ENCODE peak calls at places on chromosome 9, in seven cellular contexts. L is HCT116, F is H1, Z is GM12878, T is SK-N-SH, W is K562, S is HepG2. C is an unnamed sample.

GRCh38 chr9:20788526-20789421 is 104.7 kb downstream of the FOCAD start:
- DNase-seq in Z (no peak), W (no peak), F (no peak), L (no peak), T (peak), S (no peak), C (no peak)

GRCh38 chr9:8899541-8899940 is 1100.0 kb upstream of the DMAC1 start:
- DNase-seq in W (no peak), Z (no peak), L (no peak), F (no peak), T (no peak), S (no peak), C (no peak)

GRCh38 chr9:15543033-15543791 is 9.6 kb upstream of the CCDC171 start:
- DNase-seq in F (no peak), Z (no peak), T (no peak), S (no peak), L (no peak), W (no peak), C (no peak)

GRCh38 chr9:135440620-135441019 is 39.0 kb upstream of the PPP1R26 start:
- DNase-seq in W (no peak), T (no peak), S (peak), L (peak), Z (no peak), F (no peak), C (peak)

GRCh38 chr9:34664281-34665108 is 2.0 kb upstream of the CCL27 start:
- DNase-seq in W (peak), Z (no peak), L (peak), F (peak), S (peak), T (peak), C (peak)

GRCh38 chr9:95462419-95463121 is 54.2 kb downstream of the PTCH1 start:
- DNase-seq in F (no peak), L (no peak), S (no peak), T (peak), Z (peak), W (peak), C (no peak)

GRCh38 chr9:14119694-14120514 is 194.0 kb downstream of the NFIB start:
- DNase-seq in Z (no peak), S (no peak), T (no peak), L (no peak), F (no peak), W (no peak), C (no peak)

GRCh38 chr9:121648172-121648571 is 3.3 kb upstream of the DAB2IP start:
- DNase-seq in W (no peak), L (no peak), S (no peak), Z (no peak), F (no peak), T (no peak), C (no peak)

GRCh38 chr9:2704504-2704903 is 12.8 kb upstream of the KCNV2 start:
- DNase-seq in Z (no peak), T (no peak), W (no peak), F (no peak), S (no peak), L (no peak), C (no peak)

GRCh38 chr9:117703538-117703937 is 665 bp upstream of the TLR4 start:
- DNase-seq in L (no peak), Z (no peak), W (no peak), S (no peak), F (no peak), T (no peak), C (no peak)

GRCh38 chr9:131667576-131667975 is 72.3 kb downstream of the RAPGEF1 start:
- DNase-seq in W (no peak), F (no peak), T (no peak), Z (no peak), L (no peak), S (no peak), C (no peak)

GRCh38 chr9:107734231-107735014 is 244.9 kb upstream of the KLF4 start:
- DNase-seq in S (no peak), F (no peak), W (no peak), L (no peak), T (no peak), Z (no peak), C (no peak)

GRCh38 chr9:15243086-15243485 is 63.9 kb downstream of the TTC39B start:
- DNase-seq in W (no peak), L (no peak), F (no peak), S (no peak), Z (no peak), T (no peak), C (no peak)

GRCh38 chr9:95854386-95855015 is 21.0 kb upstream of the ERCC6L2 start:
- DNase-seq in T (no peak), Z (no peak), L (no peak), F (no peak), S (no peak), W (no peak), C (no peak)

GRCh38 chr9:124004608-124005007 is 7.0 kb upstream of the LHX2 start:
- DNase-seq in T (no peak), Z (no peak), W (no peak), L (no peak), F (no peak), S (no peak), C (no peak)

GRCh38 chr9:121299467-121300282 is 31.7 kb downstream of the GSN start:
- DNase-seq in F (no peak), W (no peak), T (peak), Z (no peak), L (no peak), S (no peak), C (no peak)

GRCh38 chr9:122192261-122192875 is 32.7 kb downstream of the MORN5 start:
- DNase-seq in S (no peak), L (no peak), W (no peak), T (no peak), F (no peak), Z (no peak), C (peak)

GRCh38 chr9:81620009-81620405 is 69.3 kb downstream of the TLE1 start:
- DNase-seq in Z (no peak), L (no peak), S (no peak), F (no peak), W (no peak), T (no peak), C (no peak)

GRCh38 chr9:130883479-130883878 is 13.1 kb downstream of the QRFP start:
- DNase-seq in F (no peak), Z (no peak), T (no peak), S (no peak), L (no peak), W (peak), C (no peak)

GRCh38 chr9:5470122-5470521 is 19.8 kb downstream of the CD274 start:
- DNase-seq in T (no peak), W (no peak), F (no peak), S (no peak), L (no peak), Z (no peak), C (no peak)

GRCh38 chr9:108270041-108270440 is 585.7 kb downstream of the ACTL7B start:
- DNase-seq in F (no peak), L (no peak), Z (no peak), S (no peak), T (no peak), W (peak), C (no peak)

GRCh38 chr9:108182950-108183381 is 672.8 kb downstream of the ACTL7B start:
- DNase-seq in S (no peak), F (no peak), T (no peak), L (no peak), Z (peak), W (no peak), C (no peak)

GRCh38 chr9:73152445-73152844 is 780 bp downstream of the ANXA1 start:
- DNase-seq in F (no peak), L (no peak), W (no peak), T (no peak), S (no peak), Z (no peak), C (no peak)

GRCh38 chr9:116123171-116123570 is 30.4 kb upstream of the PAPPA start:
- DNase-seq in W (no peak), S (no peak), T (no peak), Z (no peak), F (no peak), L (no peak), C (no peak)

DNA sequence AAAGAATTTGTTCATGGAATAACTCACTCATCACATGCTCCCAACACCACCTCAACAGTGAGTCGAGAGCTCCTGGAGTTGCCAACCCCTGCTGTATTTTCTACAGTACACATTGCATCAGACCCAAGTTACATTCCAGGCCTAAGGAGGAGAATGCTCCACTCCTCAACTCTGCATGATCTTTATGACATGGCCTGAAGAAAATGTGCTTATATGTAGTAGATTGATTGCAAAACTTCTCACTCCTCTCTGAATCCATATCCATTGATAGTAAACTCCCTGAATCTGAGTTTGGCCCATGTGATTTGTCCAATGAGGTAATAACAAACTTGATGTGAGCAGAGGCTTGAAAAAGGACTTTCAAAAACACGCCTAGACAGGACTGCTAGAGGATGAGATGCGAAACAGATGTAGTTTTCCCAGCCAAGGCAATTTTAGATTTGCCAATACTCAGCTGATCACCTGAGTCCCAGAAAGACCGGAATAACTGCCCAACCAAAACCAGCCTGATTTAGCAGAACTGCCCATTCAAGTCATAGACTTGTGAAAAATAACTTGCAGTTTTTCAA is 29.0 kb upstream of the PAPPA start:
- DNase-seq in T (no peak), L (no peak), S (no peak), F (no peak), W (no peak), Z (no peak), C (no peak)
- TF ChIP-seq JUND in T (no peak), L (no peak), S (no peak), F (no peak), W (no peak), Z (no peak), C (no peak)

DNA sequence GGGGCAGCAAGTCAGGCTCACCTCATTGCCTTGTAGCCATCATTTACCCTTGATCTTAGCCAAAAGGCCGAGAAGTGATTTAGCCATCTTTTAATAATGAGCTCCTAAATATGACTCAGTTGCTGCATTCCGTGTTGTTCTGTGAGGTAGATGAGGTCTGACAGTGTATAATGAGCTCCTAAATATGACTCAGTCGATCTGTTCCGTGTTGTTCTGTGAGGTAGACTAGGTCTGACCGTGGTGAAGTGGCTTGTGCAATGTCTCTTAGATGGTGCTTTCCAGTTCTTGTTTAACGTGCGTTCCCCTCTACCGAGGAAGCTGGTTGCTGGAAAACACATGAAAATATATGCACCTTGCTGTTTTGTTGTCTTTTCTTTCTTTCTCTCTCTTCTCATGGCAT is 118.4 kb downstream of the KDM4C start:
- DNase-seq in F (no peak), L (no peak), S (no peak), Z (no peak), W (no peak), T (no peak), C (no peak)
- TF ChIP-seq JUND in F (no peak), L (no peak), S (no peak), Z (no peak), W (no peak), T (no peak), C (no peak)

GRCh38 chr9:10059044-10059443 is 553.8 kb downstream of the PTPRD start:
- DNase-seq in W (no peak), L (no peak), T (no peak), Z (no peak), F (no peak), S (no peak), C (no peak)

GRCh38 chr9:10062629-10063395 is 550.0 kb downstream of the PTPRD start:
- DNase-seq in L (no peak), F (no peak), Z (no peak), S (no peak), W (no peak), T (no peak), C (no peak)
- TF ChIP-seq JUND in L (no peak), F (no peak), Z (no peak), S (no peak), W (no peak), T (peak), C (no peak)

DNA sequence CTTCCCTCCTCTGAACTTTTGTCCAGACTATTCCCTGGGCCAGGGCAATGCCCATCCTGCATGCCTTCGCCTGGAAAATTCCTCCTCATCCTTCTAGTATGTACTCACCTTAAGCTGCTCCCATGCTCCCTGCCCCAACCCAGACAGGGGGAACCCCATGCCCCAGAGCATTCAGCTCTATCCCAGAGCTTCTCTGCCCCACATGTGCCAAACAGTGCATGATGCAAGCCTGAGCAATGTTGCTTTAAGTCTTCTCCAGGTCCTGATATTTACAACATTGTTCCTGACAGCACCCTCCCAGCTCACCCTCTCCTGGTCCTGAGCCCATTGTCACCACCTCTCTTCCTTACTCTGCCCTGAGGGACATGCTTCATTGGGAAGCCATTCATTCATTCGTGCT is 23.3 kb upstream of the BARX1 start:
- DNase-seq in W (peak), T (no peak), F (no peak), S (no peak), Z (no peak), L (no peak), C (no peak)
- TF ChIP-seq JUND in W (peak), T (no peak), F (no peak), S (no peak), Z (no peak), L (no peak), C (no peak)

DNA sequence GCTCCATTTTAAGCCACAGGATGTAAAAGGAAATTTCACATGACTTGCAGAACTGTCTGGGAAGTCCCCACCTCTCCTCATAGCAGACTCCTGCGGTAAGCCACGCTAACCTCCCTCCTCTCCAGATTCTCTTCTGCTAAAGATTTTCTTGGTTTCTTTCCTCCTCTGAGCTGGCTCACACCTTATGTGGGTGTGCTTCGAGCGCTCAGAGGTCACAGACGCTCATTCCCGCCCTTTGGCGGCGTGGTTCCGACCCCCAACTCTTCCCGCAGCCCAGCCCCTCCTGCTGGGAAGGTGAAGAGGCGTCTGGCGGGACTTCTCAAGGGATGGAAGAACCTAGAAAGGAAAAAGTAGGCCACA is 32.9 kb upstream of the CDK20 start:
- DNase-seq in W (no peak), T (no peak), S (no peak), Z (no peak), F (no peak), L (no peak), C (no peak)
- TF ChIP-seq JUND in W (no peak), T (no peak), S (no peak), Z (no peak), F (no peak), L (no peak), C (no peak)